ENCODE peak calls at places on chromosomes 11 and 22, in six cellular contexts. V is keratinocyte, E is endothelial cell of umbilical vein, K is heart right ventricle, J is heart left ventricle, H is transverse colon. F is an unnamed sample. For H3K4me1, the result is how much of the 10 kb centered on the place peaks cover.

GRCh38 chr11:130312046-130312445 is 2.7 kb downstream of the ZBTB44 start:
- DNase-seq in J (no peak), V (no peak), K (no peak), H (no peak), E (no peak), F (no peak)

GRCh38 chr11:71252782-71253730 is 679 bp upstream of the SHANK2 start:
- DNase-seq in K (no peak), V (peak), E (no peak), H (peak), J (no peak), F (peak)

GRCh38 chr11:118339281-118340045 is 3.0 kb downstream of the CD3D start:
- DNase-seq in H (no peak), K (no peak), J (no peak), V (no peak), E (no peak), F (no peak)

GRCh38 chr11:1053121-1053901 is 16.8 kb upstream of the MUC6 start:
- DNase-seq in H (peak), V (no peak), E (no peak), J (peak), K (no peak), F (peak)

GRCh38 chr11:130427581-130428211 is 713 bp downstream of the ADAMTS8 start:
- DNase-seq in E (no peak), J (no peak), V (no peak), H (peak), K (no peak), F (peak)

GRCh38 chr11:20159680-20160381 is 444 bp downstream of the DBX1 start:
- DNase-seq in V (no peak), E (no peak), J (no peak), H (no peak), K (no peak), F (no peak)

GRCh38 chr11:118202599-118203422 is 22.0 kb downstream of the JAML start:
- DNase-seq in K (no peak), J (no peak), H (peak), V (no peak), E (no peak), F (no peak)

GRCh38 chr11:106420048-106420665 is 342.7 kb downstream of the AASDHPPT start:
- DNase-seq in E (no peak), K (no peak), H (no peak), V (no peak), J (no peak), F (no peak)

GRCh38 chr11:8333431-8334401 is 70.0 kb upstream of the LMO1 start:
- DNase-seq in H (no peak), J (no peak), V (no peak), E (no peak), K (no peak), F (no peak)

GRCh38 chr11:37988031-37988430 is 1390.0 kb upstream of the RAG2 start:
- DNase-seq in E (peak), J (no peak), V (no peak), H (no peak), K (peak), F (no peak)

GRCh38 chr11:129865701-129866100 is 29.7 kb downstream of the NFRKB start:
- DNase-seq in K (no peak), E (no peak), H (no peak), V (no peak), J (no peak), F (no peak)

GRCh38 chr22:38843716-38844660 is at the start of gene NPTXR:
- DNase-seq in V (no peak), K (no peak), H (peak), J (peak), E (peak), F (peak)

GRCh38 chr11:93477684-93478234 is 65.4 kb downstream of the SMCO4 start:
- DNase-seq in H (no peak), E (peak), J (no peak), V (no peak), K (no peak), F (no peak)

GRCh38 chr11:59403546-59403945 is 22.7 kb downstream of the OR5A2 start:
- DNase-seq in J (no peak), E (no peak), K (no peak), H (no peak), V (no peak), F (no peak)

GRCh38 chr11:6601041-6601461 is 2.4 kb downstream of the RRP8 start:
- DNase-seq in H (no peak), V (no peak), J (no peak), E (no peak), K (peak), F (no peak)

GRCh38 chr11:4798427-4799183 is 5.6 kb downstream of the OR52R1 start:
- DNase-seq in E (no peak), V (no peak), K (no peak), J (no peak), H (no peak), F (no peak)

GRCh38 chr11:134048028-134048427 is 20.8 kb upstream of the JAM3 start:
- DNase-seq in V (no peak), E (no peak), K (no peak), J (no peak), H (no peak), F (no peak)

GRCh38 chr11:134046681-134047449 is 22.0 kb upstream of the JAM3 start:
- DNase-seq in V (no peak), E (no peak), H (no peak), K (no peak), J (no peak), F (no peak)

GRCh38 chr11:134044514-134045284 is 24.2 kb upstream of the JAM3 start:
- DNase-seq in E (no peak), K (no peak), H (no peak), V (no peak), J (no peak), F (no peak)

GRCh38 chr11:134047586-134047999 is 21.3 kb upstream of the JAM3 start:
- DNase-seq in V (peak), E (no peak), K (peak), H (peak), J (peak), F (no peak)

DNA sequence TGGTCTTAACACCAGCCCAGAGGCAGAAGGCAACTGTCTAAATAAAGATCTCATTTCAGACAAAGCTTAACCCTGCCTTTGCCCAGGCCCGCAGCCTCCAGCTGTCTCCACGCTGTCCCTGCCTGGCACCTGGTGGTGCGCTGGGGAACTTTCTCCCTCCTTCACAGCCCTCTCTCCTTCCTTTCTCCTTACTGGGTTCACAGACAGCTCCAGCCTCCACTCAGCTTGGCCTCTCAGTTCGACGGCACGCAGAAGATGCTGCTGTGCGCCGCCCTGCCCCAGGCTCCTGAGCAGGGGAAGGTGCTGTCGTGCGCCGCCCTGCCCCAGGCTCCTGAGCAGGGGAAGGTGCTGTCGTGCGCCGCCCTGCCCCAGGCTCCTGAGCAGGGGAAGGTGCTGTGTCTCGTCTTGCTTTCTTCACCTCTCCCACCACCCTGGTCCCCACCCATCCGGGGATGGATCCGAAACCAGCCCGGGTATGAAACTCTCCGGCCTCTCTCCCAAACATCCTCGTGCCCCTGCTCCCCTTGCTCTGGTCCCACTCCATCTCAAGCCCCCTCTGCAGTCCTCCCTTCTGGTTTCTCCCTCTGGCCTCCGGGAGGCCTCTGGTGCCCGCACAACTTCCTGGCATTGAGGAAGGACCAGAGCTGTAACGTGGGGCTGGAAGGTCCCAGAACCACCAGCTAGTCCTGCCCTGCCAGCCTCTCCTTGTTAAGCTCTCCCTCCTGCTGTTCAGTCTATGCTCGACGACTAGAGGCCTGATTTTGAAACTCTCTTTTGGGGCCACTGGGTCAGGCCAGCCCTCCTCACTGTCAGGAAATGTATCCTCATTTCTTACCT is 22.9 kb upstream of the JAM3 start:
- DNase-seq in H (no peak), V (peak), K (no peak), E (no peak), J (peak), F (no peak)
- TF ChIP-seq CTCF in H (peak), V (peak), K (peak), E (peak), J (peak), F (peak)

GRCh38 chr11:68469642-68470041 is 9.1 kb downstream of the PPP6R3 start:
- DNase-seq in K (no peak), J (no peak), V (no peak), H (no peak), E (no peak), F (no peak)
- H3K27ac ChIP-seq in K (no peak), J (no peak), V (no peak), H (peak), E (no peak), F (no peak)

GRCh38 chr22:42919199-42919598 is 62.1 kb upstream of the ARFGAP3 start:
- DNase-seq in V (no peak), H (no peak), K (no peak), J (no peak), E (no peak), F (no peak)

GRCh38 chr22:42920101-42920820 is 63.2 kb upstream of the ARFGAP3 start:
- DNase-seq in K (no peak), H (no peak), E (no peak), V (no peak), J (no peak), F (peak)

GRCh38 chr22:42922374-42923177 is 65.5 kb upstream of the ARFGAP3 start:
- DNase-seq in K (no peak), V (no peak), H (no peak), J (no peak), E (no peak), F (peak)

GRCh38 chr22:42918500-42918899 is 61.4 kb upstream of the ARFGAP3 start:
- DNase-seq in J (no peak), H (no peak), K (no peak), E (no peak), V (no peak), F (no peak)

GRCh38 chr22:42921301-42921700 is 64.2 kb upstream of the ARFGAP3 start:
- DNase-seq in H (no peak), V (no peak), K (no peak), E (no peak), J (no peak), F (no peak)
- H3K4me1 ChIP-seq in H (under half), V (under half), K (under half), E (under half), J (half or more), F (half or more)

GRCh38 chr22:33819743-33820142 is 100.5 kb downstream of the LARGE1 start:
- DNase-seq in J (no peak), K (no peak), E (no peak), H (no peak), V (no peak), F (no peak)
- TF ChIP-seq CTCF in J (no peak), K (no peak), E (no peak), H (no peak), V (no peak), F (no peak)

DNA sequence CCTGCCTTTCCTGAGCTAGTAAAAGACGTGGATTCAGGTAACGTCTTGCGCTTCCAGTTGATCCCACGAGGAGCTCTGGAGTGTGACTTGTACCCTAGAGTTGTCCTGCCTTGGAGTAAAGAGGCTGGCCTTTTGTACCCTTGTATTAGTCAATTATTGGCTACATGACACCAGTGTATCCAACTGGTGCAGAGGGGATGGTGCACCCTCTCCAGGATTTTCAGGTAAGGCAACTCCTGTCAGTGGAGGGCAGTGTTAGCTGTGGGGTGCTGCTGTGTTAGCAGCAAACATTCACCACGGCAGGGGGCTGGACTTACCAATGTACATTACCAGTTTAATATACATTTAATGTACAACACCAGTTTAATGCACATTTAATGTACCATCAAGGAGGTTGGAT is 233.5 kb downstream of the MIAT start:
- DNase-seq in H (no peak), V (no peak), E (no peak), J (no peak), K (no peak), F (no peak)
- H3K27ac ChIP-seq in H (no peak), V (no peak), E (no peak), J (no peak), K (no peak), F (no peak)

GRCh38 chr22:19352217-19352616 is 60.7 kb upstream of the CLTCL1 start:
- DNase-seq in E (no peak), V (no peak), J (no peak), K (no peak), H (no peak), F (no peak)

GRCh38 chr22:19349778-19350475 is 58.4 kb upstream of the CLTCL1 start:
- DNase-seq in E (no peak), J (no peak), H (no peak), K (no peak), V (no peak), F (no peak)

GRCh38 chr22:19351604-19352003 is 60.1 kb upstream of the CLTCL1 start:
- DNase-seq in H (no peak), V (no peak), K (no peak), E (no peak), J (no peak), F (no peak)

GRCh38 chr22:19350476-19350859 is 58.9 kb upstream of the CLTCL1 start:
- DNase-seq in E (no peak), J (no peak), K (no peak), V (no peak), H (no peak), F (no peak)

GRCh38 chr22:19350947-19351346 is 59.4 kb upstream of the CLTCL1 start:
- DNase-seq in E (no peak), K (no peak), H (no peak), V (no peak), J (no peak), F (no peak)
- H3K4me1 ChIP-seq in E (under half), K (under half), H (under half), V (under half), J (under half), F (under half)

GRCh38 chr11:114195981-114196731 is 100.0 kb upstream of the NNMT start:
- DNase-seq in J (no peak), H (no peak), E (no peak), V (no peak), K (no peak), F (peak)
- TF ChIP-seq CTCF in J (peak), H (no peak), E (no peak), V (no peak), K (no peak), F (no peak)

GRCh38 chr11:44877908-44878459 is 72.7 kb downstream of the TP53I11 start:
- DNase-seq in H (no peak), J (no peak), V (no peak), K (no peak), E (peak), F (no peak)
- H3K27ac ChIP-seq in H (no peak), J (no peak), V (no peak), K (no peak), E (no peak), F (no peak)

F was measured in lower lobe of right lung.